ENCODE peak calls at places on chromosomes 4 and X, in five cellular contexts. K, L, E, Y and H are unnamed samples.

GRCh38 chrX:153441981-153442380 is 3.9 kb downstream of the TREX2 start:
- DNase-seq in K (no peak), L (no peak), E (no peak), Y (no peak), H (no peak)

GRCh38 chrX:49247916-49248811 is 12.9 kb downstream of the CCDC22 start:
- DNase-seq in K (no peak), L (no peak), E (no peak), Y (no peak), H (no peak)

GRCh38 chr4:82380831-82381230 is 7.0 kb upstream of the HNRNPD start:
- DNase-seq in K (no peak), L (no peak), E (no peak), Y (no peak), H (no peak)

GRCh38 chr4:107548211-107548905 is 171.7 kb downstream of the PAPSS1 start:
- DNase-seq in K (no peak), L (no peak), E (peak), Y (no peak), H (no peak)

GRCh38 chr4:3484057-3484973 is 21.2 kb downstream of the DOK7 start:
- DNase-seq in K (no peak), L (no peak), E (peak), Y (peak), H (no peak)

GRCh38 chrX:18348047-18348446 is 6.4 kb downstream of the SCML2 start:
- DNase-seq in K (no peak), L (peak), E (no peak), Y (no peak), H (no peak)

GRCh38 chrX:133676344-133677122 is 261.2 kb upstream of the GPC4 start:
- DNase-seq in K (peak), L (no peak), E (no peak), Y (peak), H (no peak)

GRCh38 chr4:169756971-169757574 is 671 bp downstream of the HPF1 start:
- DNase-seq in K (no peak), L (peak), E (no peak), Y (no peak), H (no peak)

GRCh38 chr4:109156346-109156745 is 146.1 kb downstream of the COL25A1 start:
- DNase-seq in K (no peak), L (no peak), E (no peak), Y (no peak), H (no peak)

GRCh38 chr4:15965325-15965724 is 2.4 kb upstream of the FGFBP2 start:
- DNase-seq in K (no peak), L (no peak), E (no peak), Y (no peak), H (no peak)

GRCh38 chrX:2732076-2732475 is 19.8 kb upstream of the XG start:
- DNase-seq in K (no peak), L (no peak), E (no peak), Y (no peak), H (no peak)

GRCh38 chrX:114800719-114801118 is 216.7 kb downstream of the IL13RA2 start:
- DNase-seq in K (no peak), L (no peak), E (no peak), Y (no peak), H (no peak)

GRCh38 chr4:146033149-146033548 is 94.5 kb upstream of the ZNF827 start:
- DNase-seq in K (peak), L (no peak), E (peak), Y (peak), H (no peak)

GRCh38 chrX:110318664-110318968 is 731 bp upstream of the AMMECR1 start:
- DNase-seq in K (no peak), L (no peak), E (no peak), Y (peak), H (no peak)
- H3K4me3 ChIP-seq in K (peak), L (peak), E (peak), Y (no peak), H (peak)

GRCh38 chr4:88226143-88226542 is 58.2 kb downstream of the PPM1K start:
- DNase-seq in K (no peak), L (no peak), E (no peak), Y (no peak), H (no peak)

GRCh38 chr4:88230399-88230798 is 54.0 kb downstream of the PPM1K start:
- DNase-seq in K (no peak), L (no peak), E (no peak), Y (no peak), H (peak)

GRCh38 chr4:88227734-88228133 is 56.6 kb downstream of the PPM1K start:
- DNase-seq in K (no peak), L (no peak), E (no peak), Y (no peak), H (no peak)

GRCh38 chr4:88225216-88226107 is 58.9 kb downstream of the PPM1K start:
- DNase-seq in K (no peak), L (no peak), E (no peak), Y (no peak), H (no peak)

GRCh38 chr4:88230953-88231835 is 53.2 kb downstream of the PPM1K start:
- DNase-seq in K (no peak), L (no peak), E (no peak), Y (no peak), H (no peak)
- H3K4me3 ChIP-seq in K (no peak), L (no peak), E (no peak), Y (no peak), H (no peak)

GRCh38 chr4:105088110-105088879 is 58.4 kb upstream of the TET2 start:
- DNase-seq in K (peak), L (no peak), E (peak), Y (no peak), H (no peak)
- H3K4me3 ChIP-seq in K (no peak), L (no peak), E (no peak), Y (no peak), H (no peak)

DNA sequence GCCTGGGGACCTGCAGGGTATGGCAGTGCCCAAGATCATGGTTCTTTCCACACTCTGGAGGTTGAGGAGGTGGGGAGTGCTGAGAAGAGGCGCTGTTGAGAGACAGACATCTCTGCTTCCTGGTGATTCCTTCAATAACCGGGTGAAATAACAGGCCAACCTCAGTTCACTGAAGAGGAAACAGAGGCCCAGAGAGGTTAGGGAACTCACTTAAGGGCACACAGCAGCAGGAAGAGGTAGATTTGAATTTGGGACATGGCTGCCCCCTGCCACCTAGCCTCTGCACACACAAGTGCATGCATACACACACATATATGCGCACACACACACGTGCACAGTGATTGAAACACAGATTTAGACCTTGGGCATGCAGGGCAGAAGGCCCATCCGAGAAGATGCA is 24.9 kb upstream of the HMX1 start:
- DNase-seq in K (no peak), L (no peak), E (no peak), Y (no peak), H (no peak)
- H3K4me3 ChIP-seq in K (no peak), L (no peak), E (no peak), Y (no peak), H (no peak)

DNA sequence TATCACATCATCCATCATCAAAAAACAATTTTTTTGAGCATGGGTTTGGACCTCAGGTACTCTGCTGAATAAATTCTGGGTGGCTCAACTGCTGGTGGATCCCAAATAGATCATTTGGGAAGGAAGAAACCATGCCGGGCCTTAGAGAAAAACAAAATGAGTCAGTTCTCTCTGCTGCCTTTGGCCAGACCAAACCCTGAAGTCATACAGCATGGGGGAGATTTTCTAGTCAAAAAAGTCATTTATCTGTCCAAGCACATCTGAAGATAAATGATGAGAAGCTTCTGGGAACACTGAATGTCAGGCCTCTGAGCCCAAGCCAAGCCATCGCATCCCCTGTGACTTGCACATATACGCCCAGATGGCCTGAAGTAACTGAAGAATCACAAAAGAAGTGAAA is 261.4 kb downstream of the DHX15 start:
- DNase-seq in K (no peak), L (no peak), E (no peak), Y (no peak), H (no peak)
- H3K4me3 ChIP-seq in K (no peak), L (no peak), E (no peak), Y (no peak), H (no peak)

GRCh38 chr4:56531823-56532222 is 26.2 kb downstream of the ARL9 start:
- DNase-seq in K (no peak), L (no peak), E (no peak), Y (no peak), H (no peak)

GRCh38 chr4:56535915-56536314 is 30.3 kb downstream of the ARL9 start:
- DNase-seq in K (no peak), L (no peak), E (no peak), Y (no peak), H (no peak)

GRCh38 chr4:56531149-56531770 is 25.7 kb downstream of the ARL9 start:
- DNase-seq in K (no peak), L (no peak), E (no peak), Y (no peak), H (no peak)

GRCh38 chr4:56532239-56532638 is 26.6 kb downstream of the ARL9 start:
- DNase-seq in K (no peak), L (no peak), E (no peak), Y (no peak), H (no peak)

DNA sequence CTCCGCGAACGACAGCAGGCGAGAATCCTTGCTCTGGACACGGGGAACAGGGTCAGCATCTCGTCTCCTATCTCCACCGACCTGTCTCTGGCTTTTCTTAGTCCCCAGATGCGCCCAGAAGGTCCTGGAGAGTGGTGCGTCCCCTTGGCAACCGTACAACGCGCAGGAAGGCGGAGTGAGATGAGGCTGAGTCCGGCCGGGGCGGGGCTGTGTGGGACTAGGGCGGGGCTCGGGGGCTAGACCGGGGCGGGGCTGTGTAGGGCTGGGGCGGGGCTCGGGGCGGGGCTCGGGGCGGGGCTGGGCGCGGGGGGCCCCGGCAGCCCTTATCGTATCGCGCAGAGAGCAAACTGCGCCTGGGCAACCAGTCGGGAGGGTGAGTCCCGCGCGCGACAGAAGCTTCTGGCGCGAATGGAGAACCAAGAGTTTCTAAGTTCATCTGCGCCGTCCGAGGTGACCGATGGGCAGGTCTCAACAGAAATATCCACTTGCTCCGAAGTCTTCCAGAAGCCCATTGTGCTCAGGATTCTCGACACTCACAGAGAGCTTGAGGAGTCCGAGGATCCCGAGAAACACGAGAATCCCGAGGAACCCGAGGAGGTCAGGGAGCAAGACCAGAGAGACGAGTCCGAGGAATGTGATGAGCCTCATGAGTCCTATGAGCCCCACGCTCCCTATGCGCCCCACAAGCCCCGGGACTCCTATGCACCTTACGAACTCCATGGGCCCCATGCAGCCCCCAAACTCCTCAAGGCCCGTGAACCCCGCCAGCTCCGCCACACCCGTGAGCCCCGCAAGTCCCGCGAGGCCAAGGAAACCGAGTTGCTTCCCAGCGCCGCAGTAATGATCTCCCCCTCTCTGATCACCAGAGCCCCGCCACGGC is 24.9 kb downstream of the ARL9 start:
- DNase-seq in K (peak), L (peak), E (peak), Y (peak), H (peak)
- H3K4me3 ChIP-seq in K (peak), L (peak), E (peak), Y (peak), H (peak)

DNA sequence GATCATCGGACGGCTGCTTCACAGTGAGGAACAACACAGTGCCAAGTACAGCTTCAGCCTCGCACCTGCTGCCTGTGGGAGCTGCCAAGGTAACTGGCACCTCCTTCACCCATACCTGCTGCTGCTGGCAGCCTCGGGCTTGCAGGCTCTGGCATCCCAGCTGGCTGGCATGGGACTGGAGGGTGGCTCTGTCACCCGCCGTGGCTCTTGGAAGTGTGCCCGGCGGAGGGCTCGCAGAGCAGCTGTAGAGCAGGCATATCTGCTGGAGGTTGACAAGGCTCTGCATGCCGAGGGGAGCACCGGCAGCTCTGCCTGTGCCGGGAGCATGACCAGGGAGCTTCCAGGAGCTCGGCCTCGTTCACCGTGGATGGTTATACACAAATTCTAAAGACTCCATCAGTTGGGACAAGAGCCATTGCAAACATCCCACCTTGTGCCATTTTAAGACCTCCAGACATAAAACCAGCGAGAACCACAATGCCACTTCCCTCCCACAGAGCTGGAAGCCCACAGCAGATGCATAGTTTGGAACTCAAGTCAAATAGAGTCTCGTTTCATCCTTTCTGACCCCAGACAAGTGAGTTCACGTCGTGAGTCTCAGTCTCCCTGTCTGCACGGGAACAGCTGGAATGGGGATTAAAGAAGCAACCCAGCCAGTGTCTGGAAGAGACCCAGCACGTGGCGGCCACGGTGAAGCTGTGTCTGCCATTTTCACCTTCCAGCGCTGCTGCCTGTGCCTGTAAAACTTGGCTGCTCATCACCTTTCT is 84.3 kb upstream of the PSAPL1 start:
- DNase-seq in K (no peak), L (no peak), E (no peak), Y (peak), H (peak)
- H3K4me3 ChIP-seq in K (no peak), L (no peak), E (no peak), Y (no peak), H (no peak)

GRCh38 chrX:110006826-110007375 is 4.0 kb downstream of the TMEM164 start:
- DNase-seq in K (no peak), L (no peak), E (no peak), Y (peak), H (no peak)

GRCh38 chrX:110004210-110004609 is 1.3 kb downstream of the TMEM164 start:
- DNase-seq in K (peak), L (no peak), E (peak), Y (peak), H (no peak)

GRCh38 chrX:110008001-110008635 is 5.2 kb downstream of the TMEM164 start:
- DNase-seq in K (no peak), L (no peak), E (no peak), Y (no peak), H (no peak)

GRCh38 chrX:110004970-110005369 is 2.1 kb downstream of the TMEM164 start:
- DNase-seq in K (no peak), L (no peak), E (no peak), Y (no peak), H (no peak)

DNA sequence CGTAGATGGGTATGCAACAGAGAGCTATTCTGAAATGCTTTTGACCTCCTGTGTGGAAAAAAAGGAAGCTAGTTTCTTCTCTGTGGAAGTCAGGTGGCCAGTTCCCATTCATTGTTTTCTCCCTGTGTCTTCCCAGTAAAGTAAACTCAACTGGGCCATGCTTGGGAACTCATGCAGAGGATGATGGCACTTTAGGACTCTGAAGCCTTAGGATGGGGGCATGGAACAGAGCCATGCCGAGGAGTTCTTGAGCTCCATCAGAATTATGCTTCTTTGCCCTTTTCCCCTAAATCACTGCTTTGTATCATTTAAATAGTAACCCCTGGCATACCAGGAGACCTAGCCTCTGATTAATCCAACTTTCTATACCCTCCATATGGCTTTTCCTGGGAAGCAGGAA is 3.2 kb downstream of the TMEM164 start:
- DNase-seq in K (no peak), L (no peak), E (no peak), Y (no peak), H (no peak)
- H3K4me3 ChIP-seq in K (no peak), L (no peak), E (no peak), Y (no peak), H (no peak)